ENCODE peak calls at places on chromosomes 6 and 20, in eight cellular contexts. One of them, this sample, is unnamed.

GRCh38 chr6:157521665-157522335 is 140.8 kb downstream of the ZDHHC14 start:
- DNase-seq in stimulated activated CD8-positive, alpha-beta memory T cell treated with anti-CD3 and anti-CD28 coated beads, Interleukin-2, amount 100 ng/mL, for 48 hours: no peak
- DNase-seq in Right ventricle myocardium superior: no peak
- DNase-seq in left colon: no peak
- DNase-seq in cardiac fibroblast: no peak
- DNase-seq in ELR: no peak
- DNase-seq in activated B cell treated with CpG ODN at 0.5 μM for 24 hours: no peak
- DNase-seq in cardiac muscle cell: peak
- DNase-seq in this sample: no peak

GRCh38 chr6:54307412-54308036 is 717 bp upstream of the TINAG start:
- DNase-seq in stimulated activated CD8-positive, alpha-beta memory T cell treated with anti-CD3 and anti-CD28 coated beads, Interleukin-2, amount 100 ng/mL, for 48 hours: no peak
- DNase-seq in Right ventricle myocardium superior: no peak
- DNase-seq in left colon: peak
- DNase-seq in cardiac fibroblast: no peak
- DNase-seq in ELR: no peak
- DNase-seq in activated B cell treated with CpG ODN at 0.5 μM for 24 hours: no peak
- DNase-seq in cardiac muscle cell: no peak
- DNase-seq in this sample: peak

GRCh38 chr6:149140137-149140909 is 177.2 kb upstream of the TAB2 start:
- DNase-seq in stimulated activated CD8-positive, alpha-beta memory T cell treated with anti-CD3 and anti-CD28 coated beads, Interleukin-2, amount 100 ng/mL, for 48 hours: peak
- DNase-seq in Right ventricle myocardium superior: no peak
- DNase-seq in left colon: no peak
- DNase-seq in cardiac fibroblast: no peak
- DNase-seq in ELR: no peak
- DNase-seq in activated B cell treated with CpG ODN at 0.5 μM for 24 hours: peak
- DNase-seq in cardiac muscle cell: peak
- DNase-seq in this sample: no peak

GRCh38 chr6:108798672-108799355 is 49.4 kb upstream of the ARMC2 start:
- DNase-seq in stimulated activated CD8-positive, alpha-beta memory T cell treated with anti-CD3 and anti-CD28 coated beads, Interleukin-2, amount 100 ng/mL, for 48 hours: peak
- DNase-seq in Right ventricle myocardium superior: peak
- DNase-seq in left colon: peak
- DNase-seq in cardiac fibroblast: peak
- DNase-seq in ELR: no peak
- DNase-seq in activated B cell treated with CpG ODN at 0.5 μM for 24 hours: no peak
- DNase-seq in cardiac muscle cell: peak
- DNase-seq in this sample: peak

GRCh38 chr6:148183776-148184175 is 158.9 kb upstream of the SASH1 start:
- DNase-seq in stimulated activated CD8-positive, alpha-beta memory T cell treated with anti-CD3 and anti-CD28 coated beads, Interleukin-2, amount 100 ng/mL, for 48 hours: no peak
- DNase-seq in Right ventricle myocardium superior: no peak
- DNase-seq in left colon: no peak
- DNase-seq in cardiac fibroblast: no peak
- DNase-seq in ELR: no peak
- DNase-seq in activated B cell treated with CpG ODN at 0.5 μM for 24 hours: no peak
- DNase-seq in cardiac muscle cell: no peak
- DNase-seq in this sample: no peak

GRCh38 chr6:28399370-28400121 is at the start of gene ZSCAN12:
- DNase-seq in stimulated activated CD8-positive, alpha-beta memory T cell treated with anti-CD3 and anti-CD28 coated beads, Interleukin-2, amount 100 ng/mL, for 48 hours: peak
- DNase-seq in Right ventricle myocardium superior: peak
- DNase-seq in left colon: peak
- DNase-seq in cardiac fibroblast: peak
- DNase-seq in ELR: peak
- DNase-seq in activated B cell treated with CpG ODN at 0.5 μM for 24 hours: peak
- DNase-seq in cardiac muscle cell: peak
- DNase-seq in this sample: peak

GRCh38 chr20:57071283-57071701 is 195.1 kb downstream of the BMP7 start:
- DNase-seq in stimulated activated CD8-positive, alpha-beta memory T cell treated with anti-CD3 and anti-CD28 coated beads, Interleukin-2, amount 100 ng/mL, for 48 hours: no peak
- DNase-seq in Right ventricle myocardium superior: no peak
- DNase-seq in left colon: no peak
- DNase-seq in cardiac fibroblast: no peak
- DNase-seq in ELR: no peak
- DNase-seq in activated B cell treated with CpG ODN at 0.5 μM for 24 hours: no peak
- DNase-seq in cardiac muscle cell: no peak
- DNase-seq in this sample: peak

GRCh38 chr6:36851149-36851614 is 11.9 kb upstream of the CPNE5 start:
- DNase-seq in stimulated activated CD8-positive, alpha-beta memory T cell treated with anti-CD3 and anti-CD28 coated beads, Interleukin-2, amount 100 ng/mL, for 48 hours: no peak
- DNase-seq in Right ventricle myocardium superior: no peak
- DNase-seq in left colon: no peak
- DNase-seq in cardiac fibroblast: peak
- DNase-seq in ELR: peak
- DNase-seq in activated B cell treated with CpG ODN at 0.5 μM for 24 hours: no peak
- DNase-seq in cardiac muscle cell: peak
- DNase-seq in this sample: peak

GRCh38 chr6:21095462-21095861 is 498.1 kb upstream of the SOX4 start:
- DNase-seq in stimulated activated CD8-positive, alpha-beta memory T cell treated with anti-CD3 and anti-CD28 coated beads, Interleukin-2, amount 100 ng/mL, for 48 hours: no peak
- DNase-seq in Right ventricle myocardium superior: no peak
- DNase-seq in left colon: no peak
- DNase-seq in cardiac fibroblast: no peak
- DNase-seq in ELR: no peak
- DNase-seq in activated B cell treated with CpG ODN at 0.5 μM for 24 hours: no peak
- DNase-seq in cardiac muscle cell: no peak
- DNase-seq in this sample: no peak

GRCh38 chr20:51331466-51331865 is 211.1 kb downstream of the NFATC2 start:
- DNase-seq in stimulated activated CD8-positive, alpha-beta memory T cell treated with anti-CD3 and anti-CD28 coated beads, Interleukin-2, amount 100 ng/mL, for 48 hours: no peak
- DNase-seq in Right ventricle myocardium superior: no peak
- DNase-seq in left colon: no peak
- DNase-seq in cardiac fibroblast: peak
- DNase-seq in ELR: no peak
- DNase-seq in activated B cell treated with CpG ODN at 0.5 μM for 24 hours: no peak
- DNase-seq in cardiac muscle cell: peak
- DNase-seq in this sample: no peak

GRCh38 chr6:113406051-113406695 is 451.0 kb upstream of the MARCKS start:
- DNase-seq in stimulated activated CD8-positive, alpha-beta memory T cell treated with anti-CD3 and anti-CD28 coated beads, Interleukin-2, amount 100 ng/mL, for 48 hours: no peak
- DNase-seq in Right ventricle myocardium superior: no peak
- DNase-seq in left colon: no peak
- DNase-seq in cardiac fibroblast: no peak
- DNase-seq in ELR: no peak
- DNase-seq in activated B cell treated with CpG ODN at 0.5 μM for 24 hours: no peak
- DNase-seq in cardiac muscle cell: no peak
- DNase-seq in this sample: no peak

GRCh38 chr6:155117266-155117665 is 122.2 kb downstream of the TIAM2 start:
- DNase-seq in stimulated activated CD8-positive, alpha-beta memory T cell treated with anti-CD3 and anti-CD28 coated beads, Interleukin-2, amount 100 ng/mL, for 48 hours: no peak
- DNase-seq in Right ventricle myocardium superior: no peak
- DNase-seq in left colon: no peak
- DNase-seq in cardiac fibroblast: peak
- DNase-seq in ELR: peak
- DNase-seq in activated B cell treated with CpG ODN at 0.5 μM for 24 hours: no peak
- DNase-seq in cardiac muscle cell: peak
- DNase-seq in this sample: peak

GRCh38 chr6:167679791-167680604 is 146.7 kb upstream of the AFDN start:
- DNase-seq in stimulated activated CD8-positive, alpha-beta memory T cell treated with anti-CD3 and anti-CD28 coated beads, Interleukin-2, amount 100 ng/mL, for 48 hours: no peak
- DNase-seq in Right ventricle myocardium superior: no peak
- DNase-seq in left colon: no peak
- DNase-seq in cardiac fibroblast: no peak
- DNase-seq in ELR: no peak
- DNase-seq in activated B cell treated with CpG ODN at 0.5 μM for 24 hours: no peak
- DNase-seq in cardiac muscle cell: no peak
- DNase-seq in this sample: no peak

GRCh38 chr20:32474967-32475819 is 109.9 kb downstream of the NOL4L start:
- DNase-seq in stimulated activated CD8-positive, alpha-beta memory T cell treated with anti-CD3 and anti-CD28 coated beads, Interleukin-2, amount 100 ng/mL, for 48 hours: no peak
- DNase-seq in Right ventricle myocardium superior: peak
- DNase-seq in left colon: peak
- DNase-seq in cardiac fibroblast: peak
- DNase-seq in ELR: peak
- DNase-seq in activated B cell treated with CpG ODN at 0.5 μM for 24 hours: no peak
- DNase-seq in cardiac muscle cell: peak
- DNase-seq in this sample: peak

GRCh38 chr6:47428288-47428687 is 49.3 kb upstream of the CD2AP start:
- DNase-seq in stimulated activated CD8-positive, alpha-beta memory T cell treated with anti-CD3 and anti-CD28 coated beads, Interleukin-2, amount 100 ng/mL, for 48 hours: no peak
- DNase-seq in Right ventricle myocardium superior: no peak
- DNase-seq in left colon: no peak
- DNase-seq in cardiac fibroblast: no peak
- DNase-seq in ELR: no peak
- DNase-seq in activated B cell treated with CpG ODN at 0.5 μM for 24 hours: no peak
- DNase-seq in cardiac muscle cell: no peak
- DNase-seq in this sample: no peak

GRCh38 chr6:43096451-43097097 is 20.5 kb downstream of the PTK7 start:
- DNase-seq in stimulated activated CD8-positive, alpha-beta memory T cell treated with anti-CD3 and anti-CD28 coated beads, Interleukin-2, amount 100 ng/mL, for 48 hours: no peak
- DNase-seq in Right ventricle myocardium superior: no peak
- DNase-seq in left colon: peak
- DNase-seq in cardiac fibroblast: peak
- DNase-seq in ELR: peak
- DNase-seq in activated B cell treated with CpG ODN at 0.5 μM for 24 hours: no peak
- DNase-seq in cardiac muscle cell: peak
- DNase-seq in this sample: peak

GRCh38 chr6:906920-907319 is 214.0 kb upstream of the EXOC2 start:
- DNase-seq in stimulated activated CD8-positive, alpha-beta memory T cell treated with anti-CD3 and anti-CD28 coated beads, Interleukin-2, amount 100 ng/mL, for 48 hours: no peak
- DNase-seq in Right ventricle myocardium superior: no peak
- DNase-seq in left colon: no peak
- DNase-seq in cardiac fibroblast: no peak
- DNase-seq in ELR: no peak
- DNase-seq in activated B cell treated with CpG ODN at 0.5 μM for 24 hours: no peak
- DNase-seq in cardiac muscle cell: no peak
- DNase-seq in this sample: no peak

GRCh38 chr6:57109905-57110304 is 19.9 kb downstream of the ZNF451 start:
- DNase-seq in stimulated activated CD8-positive, alpha-beta memory T cell treated with anti-CD3 and anti-CD28 coated beads, Interleukin-2, amount 100 ng/mL, for 48 hours: no peak
- DNase-seq in Right ventricle myocardium superior: no peak
- DNase-seq in left colon: no peak
- DNase-seq in cardiac fibroblast: peak
- DNase-seq in ELR: no peak
- DNase-seq in activated B cell treated with CpG ODN at 0.5 μM for 24 hours: no peak
- DNase-seq in cardiac muscle cell: peak
- DNase-seq in this sample: no peak

GRCh38 chr6:157755752-157756411 is 67.2 kb upstream of the SNX9 start:
- DNase-seq in stimulated activated CD8-positive, alpha-beta memory T cell treated with anti-CD3 and anti-CD28 coated beads, Interleukin-2, amount 100 ng/mL, for 48 hours: peak
- DNase-seq in Right ventricle myocardium superior: no peak
- DNase-seq in left colon: no peak
- DNase-seq in cardiac fibroblast: no peak
- DNase-seq in ELR: no peak
- DNase-seq in activated B cell treated with CpG ODN at 0.5 μM for 24 hours: no peak
- DNase-seq in cardiac muscle cell: no peak
- DNase-seq in this sample: no peak

GRCh38 chr6:168133186-168133585 is 54.2 kb upstream of the FRMD1 start:
- DNase-seq in stimulated activated CD8-positive, alpha-beta memory T cell treated with anti-CD3 and anti-CD28 coated beads, Interleukin-2, amount 100 ng/mL, for 48 hours: no peak
- DNase-seq in Right ventricle myocardium superior: peak
- DNase-seq in left colon: no peak
- DNase-seq in cardiac fibroblast: peak
- DNase-seq in ELR: peak
- DNase-seq in activated B cell treated with CpG ODN at 0.5 μM for 24 hours: no peak
- DNase-seq in cardiac muscle cell: peak
- DNase-seq in this sample: no peak

GRCh38 chr6:78101387-78101786 is 448.5 kb downstream of the MEI4 start:
- DNase-seq in stimulated activated CD8-positive, alpha-beta memory T cell treated with anti-CD3 and anti-CD28 coated beads, Interleukin-2, amount 100 ng/mL, for 48 hours: no peak
- DNase-seq in Right ventricle myocardium superior: no peak
- DNase-seq in left colon: no peak
- DNase-seq in cardiac fibroblast: no peak
- DNase-seq in ELR: no peak
- DNase-seq in activated B cell treated with CpG ODN at 0.5 μM for 24 hours: no peak
- DNase-seq in cardiac muscle cell: no peak
- DNase-seq in this sample: no peak

GRCh38 chr20:33202451-33202850 is 14.7 kb upstream of the BPIFA3 start:
- DNase-seq in stimulated activated CD8-positive, alpha-beta memory T cell treated with anti-CD3 and anti-CD28 coated beads, Interleukin-2, amount 100 ng/mL, for 48 hours: no peak
- DNase-seq in Right ventricle myocardium superior: no peak
- DNase-seq in left colon: no peak
- DNase-seq in cardiac fibroblast: no peak
- DNase-seq in ELR: no peak
- DNase-seq in activated B cell treated with CpG ODN at 0.5 μM for 24 hours: no peak
- DNase-seq in cardiac muscle cell: no peak
- DNase-seq in this sample: no peak

GRCh38 chr20:9408422-9409300 is 105.7 kb upstream of the LAMP5 start:
- DNase-seq in stimulated activated CD8-positive, alpha-beta memory T cell treated with anti-CD3 and anti-CD28 coated beads, Interleukin-2, amount 100 ng/mL, for 48 hours: no peak
- DNase-seq in Right ventricle myocardium superior: no peak
- DNase-seq in left colon: no peak
- DNase-seq in cardiac fibroblast: peak
- DNase-seq in ELR: peak
- DNase-seq in activated B cell treated with CpG ODN at 0.5 μM for 24 hours: no peak
- DNase-seq in cardiac muscle cell: peak
- DNase-seq in this sample: peak

GRCh38 chr6:144528605-144529425 is 243.7 kb downstream of the UTRN start:
- DNase-seq in stimulated activated CD8-positive, alpha-beta memory T cell treated with anti-CD3 and anti-CD28 coated beads, Interleukin-2, amount 100 ng/mL, for 48 hours: no peak
- DNase-seq in Right ventricle myocardium superior: no peak
- DNase-seq in left colon: no peak
- DNase-seq in cardiac fibroblast: peak
- DNase-seq in ELR: peak
- DNase-seq in activated B cell treated with CpG ODN at 0.5 μM for 24 hours: no peak
- DNase-seq in cardiac muscle cell: peak
- DNase-seq in this sample: peak

GRCh38 chr6:129292836-129293235 is 409.9 kb downstream of the LAMA2 start:
- DNase-seq in stimulated activated CD8-positive, alpha-beta memory T cell treated with anti-CD3 and anti-CD28 coated beads, Interleukin-2, amount 100 ng/mL, for 48 hours: no peak
- DNase-seq in Right ventricle myocardium superior: peak
- DNase-seq in left colon: no peak
- DNase-seq in cardiac fibroblast: no peak
- DNase-seq in ELR: no peak
- DNase-seq in activated B cell treated with CpG ODN at 0.5 μM for 24 hours: no peak
- DNase-seq in cardiac muscle cell: no peak
- DNase-seq in this sample: no peak

This sample was measured in kidney tubule cell.